ENCODE peak calls at places on chromosomes 6 and 20, in nine cellular contexts. Z is KG1; A is activated effector memory CD4-positive, alpha-beta T cell treated with anti-CD3 and anti-CD28 coated beads, Interleukin-2, amount 50 U/mL, for 16 hours; Q is skeletal muscle cell; C is dorsolateral prefrontal cortex; S is CD4-positive, alpha-beta T cell; B is SK-MEL-5; W is uterus; L is adrenal gland. F is an unnamed sample.

GRCh38 chr6:135121426-135121825 is 59.7 kb upstream of the MYB start:
- DNase-seq in B (no peak), C (no peak), S (no peak), Z (no peak), A (no peak), L (no peak), W (no peak), Q (no peak), F (no peak)

GRCh38 chr6:141484726-141485125 is 648.0 kb upstream of the GJE1 start:
- DNase-seq in S (no peak), W (no peak), A (no peak), Z (peak; percentile 15), L (no peak), C (no peak), B (peak; percentile 47), Q (no peak), F (no peak)

GRCh38 chr6:158063736-158064135 is 82.1 kb downstream of the SYNJ2 start:
- DNase-seq in B (no peak), Q (no peak), S (no peak), L (no peak), W (no peak), C (no peak), Z (no peak), A (no peak), F (no peak)

GRCh38 chr6:142856857-142857608 is 87.9 kb downstream of the HIVEP2 start:
- DNase-seq in Q (no peak), C (no peak), S (no peak), B (no peak), L (no peak), A (peak; percentile 79), Z (no peak), W (no peak), F (no peak)

GRCh38 chr6:1507251-1507650 is 102.5 kb upstream of the FOXC1 start:
- DNase-seq in A (no peak), W (no peak), L (no peak), B (no peak), C (no peak), Z (no peak), Q (no peak), S (no peak), F (no peak)

GRCh38 chr6:86856937-86857563 is 80.3 kb upstream of the HTR1E start:
- DNase-seq in Z (peak; percentile 18), A (no peak), S (no peak), L (peak; percentile 40), W (no peak), Q (no peak), C (peak; percentile 16), B (peak; percentile 63), F (peak; percentile 30)

GRCh38 chr20:33680681-33681080 is 5.5 kb downstream of the E2F1 start:
- DNase-seq in W (no peak), C (no peak), B (no peak), L (no peak), A (no peak), S (no peak), Q (no peak), Z (no peak), F (no peak)

GRCh38 chr6:92779758-92780157 is 639.6 kb downstream of the EPHA7 start:
- DNase-seq in Q (peak; percentile 50), B (peak; percentile 55), S (no peak), L (peak; percentile 16), C (no peak), W (peak; percentile 47), A (no peak), Z (no peak), F (no peak)

F was measured in colonic mucosa.